ENCODE peak calls at places on chromosomes 6 and 20, in four cellular contexts. O is retinal pigment epithelial cell, K is GM23338, F is sigmoid colon. T is an unnamed sample.

GRCh38 chr6:2557181-2557720 is 193.5 kb downstream of the MYLK4 start:
- DNase-seq in K (no peak), F (no peak), O (no peak), T (no peak)

GRCh38 chr20:19995220-19995863 is 21.8 kb upstream of the NAA20 start:
- DNase-seq in K (peak), O (no peak), F (no peak), T (no peak)

GRCh38 chr6:168968228-168968627 is 285.4 kb downstream of the THBS2 start:
- DNase-seq in F (peak), K (peak), O (peak), T (no peak)

GRCh38 chr20:37651932-37652331 is 41.9 kb upstream of the CTNNBL1 start:
- DNase-seq in O (no peak), F (no peak), K (peak), T (no peak)

GRCh38 chr20:63023071-63023835 is 16.5 kb upstream of the BHLHE23 start:
- DNase-seq in F (no peak), K (no peak), O (no peak), T (no peak)

GRCh38 chr6:153976921-153977693 is 61.9 kb upstream of the OPRM1 start:
- DNase-seq in F (no peak), K (no peak), O (no peak), T (no peak)

GRCh38 chr20:12638633-12639360 is 370.0 kb upstream of the SPTLC3 start:
- DNase-seq in F (no peak), O (no peak), K (peak), T (no peak)

GRCh38 chr6:39451831-39452230 is 129.3 kb upstream of the KCNK16 start:
- DNase-seq in F (no peak), K (peak), O (no peak), T (no peak)

GRCh38 chr20:63254536-63255384 is 497 bp upstream of the NKAIN4 start:
- DNase-seq in O (no peak), F (no peak), K (peak), T (peak)

GRCh38 chr6:101226677-101227135 is 166.8 kb upstream of the GRIK2 start:
- DNase-seq in F (no peak), O (no peak), K (peak), T (peak)
- TF ChIP-seq CTCF in F (no peak), O (peak), K (peak), T (peak)

GRCh38 chr6:50653253-50653652 is 60.1 kb upstream of the TFAP2D start:
- DNase-seq in K (peak), O (no peak), F (no peak), T (no peak)
- TF ChIP-seq CTCF in K (peak), O (no peak), F (no peak), T (no peak)

DNA sequence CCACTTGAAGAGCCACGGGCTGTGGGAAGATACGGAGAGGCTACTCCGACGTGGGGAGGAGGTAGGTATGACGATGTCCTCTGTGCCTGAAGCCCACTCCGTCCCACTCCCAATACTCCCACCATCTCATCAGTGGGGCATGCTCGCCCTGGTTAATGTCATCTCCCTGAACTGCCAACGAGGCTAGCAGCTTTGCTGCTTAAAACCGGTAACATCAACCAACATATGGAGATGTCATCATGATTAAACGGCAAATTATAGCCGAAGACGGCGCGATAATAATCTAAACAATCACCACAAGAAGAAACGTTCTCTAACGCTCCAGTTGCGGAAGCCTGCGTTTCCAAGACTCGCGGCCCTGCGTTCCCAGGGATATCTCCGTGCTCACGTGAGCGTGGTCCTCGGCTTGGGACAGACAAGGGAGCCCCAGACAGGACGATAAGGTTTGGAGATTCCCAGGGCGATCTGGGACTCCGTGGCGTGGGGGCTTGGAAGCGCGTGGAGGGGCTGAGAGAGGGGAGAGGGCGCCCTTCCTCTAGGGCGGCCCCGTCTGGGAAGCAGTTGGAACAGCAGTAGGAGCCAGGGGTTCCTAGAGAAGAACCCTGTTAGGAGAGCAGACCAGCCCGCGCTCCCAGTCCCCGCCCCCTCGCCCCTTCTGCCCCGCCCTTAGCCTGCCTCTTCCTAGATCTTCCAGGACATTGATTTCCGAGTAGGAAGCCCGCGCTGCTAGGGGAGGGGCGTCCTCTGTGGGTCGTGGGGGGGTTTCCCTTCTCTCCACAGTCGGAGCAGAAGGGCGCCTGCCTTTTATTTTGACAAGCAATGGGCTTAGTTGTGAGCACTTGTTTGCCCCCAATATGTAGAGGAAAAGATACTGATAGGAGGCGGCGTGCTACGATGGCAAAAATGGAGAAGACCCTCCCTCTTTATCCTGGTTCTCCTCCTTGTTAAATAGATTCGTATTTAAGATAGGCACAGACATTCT is 10.7 kb downstream of the NRN1 start:
- DNase-seq in K (peak), F (peak), O (no peak), T (peak)
- TF ChIP-seq CTCF in K (peak), F (no peak), O (peak), T (peak)

GRCh38 chr6:86193821-86194220 is 551.1 kb upstream of the SYNCRIP start:
- DNase-seq in O (no peak), F (no peak), K (no peak), T (no peak)

GRCh38 chr6:86192123-86192522 is 549.4 kb upstream of the SYNCRIP start:
- DNase-seq in F (no peak), K (peak), O (no peak), T (no peak)
- TF ChIP-seq CTCF in F (no peak), K (peak), O (no peak), T (peak)

DNA sequence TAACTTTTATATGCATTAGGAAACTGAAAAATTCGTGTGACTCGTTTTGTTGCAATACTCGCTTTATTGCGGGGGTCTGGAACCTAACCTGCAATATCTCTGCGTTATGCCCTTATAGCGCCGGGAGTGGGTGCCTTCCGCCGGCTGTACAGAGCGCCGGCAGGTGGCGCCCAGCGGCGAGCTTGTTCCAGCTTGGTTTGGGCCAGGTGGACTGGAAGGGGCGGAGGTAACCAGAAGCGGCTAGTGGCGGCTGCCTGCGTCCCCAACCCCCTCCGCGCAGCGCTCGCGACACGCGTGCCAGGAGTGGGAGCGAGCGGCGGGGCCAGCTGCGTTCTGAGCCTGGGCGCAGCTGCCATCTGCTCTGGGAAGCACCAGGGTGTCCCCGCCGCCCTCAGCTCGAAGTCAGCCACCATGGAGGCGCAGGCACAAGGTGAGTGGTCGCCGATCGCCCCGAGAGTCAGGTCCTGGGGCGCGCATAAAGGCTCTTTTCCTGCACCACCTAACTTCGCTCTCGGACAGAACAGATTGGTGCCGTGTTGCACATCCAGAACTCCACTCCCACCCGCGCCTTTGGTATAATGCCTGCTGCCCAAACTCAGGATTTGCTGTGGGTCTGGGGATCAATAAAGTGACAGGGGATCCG is at the start of gene TPD52L1:
- DNase-seq in K (peak), F (peak), O (peak), T (peak)
- TF ChIP-seq CTCF in K (peak), F (peak), O (peak), T (peak)

GRCh38 chr6:26019261-26019845 is 56.8 kb downstream of the TRIM38 start:
- DNase-seq in K (no peak), O (no peak), F (no peak), T (no peak)

GRCh38 chr6:26020291-26020982 is 57.8 kb downstream of the TRIM38 start:
- DNase-seq in K (peak), F (peak), O (no peak), T (peak)

GRCh38 chr6:26016326-26017275 is 54.0 kb downstream of the TRIM38 start:
- DNase-seq in K (no peak), F (no peak), O (no peak), T (no peak)

GRCh38 chr6:26020983-26021349 is 58.4 kb downstream of the TRIM38 start:
- DNase-seq in K (no peak), O (no peak), F (peak), T (peak)

DNA sequence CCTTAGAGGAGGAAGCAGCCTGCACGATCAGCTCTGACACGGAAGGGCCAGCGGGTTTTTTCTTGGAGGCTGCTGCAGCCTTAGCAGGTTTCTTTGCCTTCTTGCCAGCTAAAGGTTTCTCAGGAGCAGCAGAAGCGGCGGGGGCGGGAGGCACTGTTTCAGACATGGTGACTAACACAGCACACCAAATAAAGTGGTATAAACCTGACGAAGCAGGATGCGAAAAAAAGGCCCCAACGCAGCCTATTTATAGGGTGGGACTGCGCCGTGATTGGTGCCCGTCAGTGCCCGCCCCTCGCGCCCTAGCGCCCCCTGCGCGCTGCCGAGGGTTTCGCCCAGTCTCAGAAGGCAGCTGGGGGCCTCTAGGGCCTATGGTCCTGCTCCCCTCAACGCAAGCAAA is 55.0 kb downstream of the TRIM38 start:
- DNase-seq in F (peak), K (peak), O (no peak), T (no peak)
- TF ChIP-seq CTCF in F (peak), K (peak), O (peak), T (no peak)

DNA sequence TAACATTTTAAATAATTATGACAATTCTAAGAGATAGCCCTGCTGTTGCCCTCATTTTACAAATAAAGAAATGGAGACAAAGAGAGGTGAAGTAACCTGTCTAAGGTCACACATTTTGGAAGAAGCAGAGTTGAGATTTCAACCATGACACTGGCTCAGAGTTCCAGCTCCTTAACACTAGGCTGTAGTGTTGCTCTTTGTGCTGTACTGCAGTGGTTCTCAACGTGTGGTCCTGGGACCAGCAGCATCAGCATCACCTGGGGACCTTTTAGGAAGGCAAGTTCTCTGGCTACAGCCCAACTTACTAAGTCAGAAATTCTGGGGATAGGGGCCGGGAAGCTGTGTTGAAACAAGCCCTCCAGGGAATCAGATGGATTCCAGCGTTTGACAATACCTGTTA is 62.4 kb upstream of the FERMT1 start:
- DNase-seq in K (peak), F (no peak), O (no peak), T (no peak)
- TF ChIP-seq CTCF in K (peak), F (no peak), O (peak), T (peak)

GRCh38 chr6:142942805-142943227 is 2.2 kb downstream of the HIVEP2 start:
- DNase-seq in F (no peak), O (no peak), K (no peak), T (no peak)
- TF ChIP-seq CTCF in F (peak), O (peak), K (no peak), T (peak)

T was measured in neural crest cell.